ENCODE peak calls at places on chromosomes 1 and 21, in eight cellular contexts. O is effector memory CD8-positive, alpha-beta T cell; P is stimulated activated CD8-positive, alpha-beta memory T cell treated with anti-CD3 and anti-CD28 coated beads, Interleukin-4, amount 100 ng/mL, for 1 hour; J is nephron progenitor cell; V is NCI-H1092 treated with DMSO at 0.1 percent for 48 hours; S is HAP-1; X is T-helper 9 cell; R is HFFc6. W is an unnamed sample.
A peak's percentile ranks its signal among the peaks of the same experiment; 100 is the strongest.

GRCh38 chr1:157154940-157155514 is 16.8 kb upstream of the ETV3 start:
- DNase-seq in S (no peak), P (no peak), V (no peak), X (no peak), J (no peak), R (no peak), O (no peak), W (no peak)

GRCh38 chr1:27360159-27361043 is 6.4 kb downstream of the MAP3K6 start:
- DNase-seq in P (no peak), S (no peak), R (no peak), V (no peak), X (peak; percentile 56), O (no peak), J (peak; percentile 59), W (no peak)

GRCh38 chr1:26690576-26691031 is 5.2 kb upstream of the ARID1A start:
- DNase-seq in V (no peak), O (no peak), J (no peak), X (no peak), R (no peak), P (no peak), S (no peak), W (no peak)

GRCh38 chr1:156423422-156424352 is 54.7 kb downstream of the RHBG start:
- DNase-seq in J (no peak), V (no peak), P (no peak), R (no peak), X (no peak), S (no peak), O (no peak), W (no peak)

GRCh38 chr21:36047139-36047538 is 13.2 kb downstream of the SETD4 start:
- DNase-seq in R (no peak), X (no peak), J (no peak), V (no peak), S (no peak), O (no peak), P (no peak), W (no peak)

GRCh38 chr1:10211805-10212405 is 1.5 kb downstream of the KIF1B start:
- DNase-seq in V (peak; percentile 73), O (no peak), X (no peak), R (peak; percentile 52), J (no peak), S (peak; percentile 20), P (no peak), W (no peak)

GRCh38 chr1:85502625-85503083 is 37.7 kb upstream of the DDAH1 start:
- DNase-seq in O (no peak), R (peak; percentile 48), X (no peak), S (peak; percentile 66), V (peak; percentile 16), J (peak; percentile 9), P (no peak), W (peak; percentile 74)

GRCh38 chr1:244598611-244599010 is 54.3 kb upstream of the DESI2 start:
- DNase-seq in R (no peak), V (no peak), J (no peak), P (no peak), O (no peak), X (no peak), S (no peak), W (no peak)

GRCh38 chr1:204464174-204464573 is 30.4 kb downstream of the PIK3C2B start:
- DNase-seq in J (no peak), O (no peak), S (no peak), P (no peak), X (no peak), R (no peak), V (no peak), W (no peak)

GRCh38 chr1:43981636-43982035 is 2.6 kb downstream of the B4GALT2 start:
- DNase-seq in R (no peak), X (no peak), S (no peak), O (no peak), J (no peak), P (no peak), V (no peak), W (no peak)

GRCh38 chr1:38834221-38834782 is 25.3 kb downstream of the RRAGC start:
- DNase-seq in R (no peak), J (no peak), X (no peak), S (no peak), O (no peak), V (no peak), P (no peak), W (no peak)

GRCh38 chr1:34129630-34130029 is 35.4 kb downstream of the CSMD2 start:
- DNase-seq in S (no peak), R (no peak), P (no peak), X (no peak), V (no peak), J (no peak), O (no peak), W (no peak)

W was measured in fibroblast of gingiva.